ENCODE peak calls at places on chromosomes 11 and 22, in eight cellular contexts. C, O, F, I, H, B, Q and X are unnamed samples.

GRCh38 chr11:118343981-118344521 is at the start of gene CD3G:
- DNase-seq in C (no peak), O (no peak), F (no peak), I (no peak), H (no peak), B (peak; percentile 56), Q (no peak), X (no peak)

GRCh38 chr11:20458905-20459632 is 71.6 kb downstream of the PRMT3 start:
- DNase-seq in C (no peak), O (no peak), F (no peak), I (no peak), H (no peak), B (no peak), Q (no peak), X (peak; percentile 73)

GRCh38 chr11:117794772-117795629 is 2.0 kb downstream of the DSCAML1 start:
- DNase-seq in C (no peak), O (no peak), F (no peak), I (no peak), H (no peak), B (no peak), Q (peak; percentile 63), X (peak; percentile 26)

GRCh38 chr11:33769542-33769941 is 4.8 kb downstream of the FBXO3 start:
- DNase-seq in C (no peak), O (no peak), F (no peak), I (no peak), H (no peak), B (no peak), Q (no peak), X (peak; percentile 49)

GRCh38 chr11:103648670-103649400 is 387.6 kb upstream of the DDI1 start:
- DNase-seq in C (no peak), O (no peak), F (no peak), I (no peak), H (no peak), B (no peak), Q (no peak), X (no peak)

GRCh38 chr22:20283674-20284066 is 15.6 kb upstream of the RTN4R start:
- DNase-seq in C (no peak), O (no peak), F (no peak), I (no peak), H (no peak), B (no peak), Q (no peak), X (no peak)

GRCh38 chr11:76604081-76604601 is 66.4 kb downstream of the LRRC32 start:
- DNase-seq in C (no peak), O (no peak), F (no peak), I (no peak), H (peak; percentile 86), B (no peak), Q (no peak), X (no peak)

GRCh38 chr11:119797137-119797611 is 68.2 kb upstream of the NECTIN1 start:
- DNase-seq in C (no peak), O (no peak), F (no peak), I (no peak), H (no peak), B (no peak), Q (no peak), X (no peak)

GRCh38 chr11:106875013-106875412 is 143.3 kb downstream of the GUCY1A2 start:
- DNase-seq in C (no peak), O (no peak), F (no peak), I (no peak), H (no peak), B (no peak), Q (no peak), X (no peak)

GRCh38 chr11:81470446-81470845 is 1263.2 kb downstream of the FAM181B start:
- DNase-seq in C (peak; percentile 11), O (no peak), F (no peak), I (no peak), H (no peak), B (no peak), Q (no peak), X (peak; percentile 1)

GRCh38 chr22:41925783-41926460 is 684 bp downstream of the TNFRSF13C start:
- DNase-seq in C (peak; percentile 56), O (no peak), F (peak; percentile 26), I (peak; percentile 64), H (peak; percentile 91), B (peak; percentile 75), Q (no peak), X (peak; percentile 79)

GRCh38 chr22:28440517-28441366 is 238.9 kb downstream of the TTC28 start:
- DNase-seq in C (no peak), O (no peak), F (no peak), I (no peak), H (no peak), B (no peak), Q (peak; percentile 7), X (no peak)

GRCh38 chr11:82547163-82547560 is 186.5 kb downstream of the FAM181B start:
- DNase-seq in C (no peak), O (no peak), F (no peak), I (no peak), H (no peak), B (no peak), Q (no peak), X (no peak)

GRCh38 chr11:120601566-120601965 is 90.0 kb downstream of the GRIK4 start:
- DNase-seq in C (no peak), O (no peak), F (no peak), I (no peak), H (no peak), B (no peak), Q (no peak), X (no peak)

GRCh38 chr11:95135155-95135554 is 45.5 kb downstream of the ENDOD1 start:
- DNase-seq in C (no peak), O (no peak), F (no peak), I (no peak), H (no peak), B (no peak), Q (no peak), X (no peak)

GRCh38 chr22:31241936-31242335 is 29.8 kb downstream of the LIMK2 start:
- DNase-seq in C (no peak), O (no peak), F (no peak), I (no peak), H (no peak), B (no peak), Q (no peak), X (no peak)

GRCh38 chr11:118295834-118296454 is 8.6 kb upstream of the CD3E start:
- DNase-seq in C (peak; percentile 50), O (no peak), F (no peak), I (no peak), H (no peak), B (no peak), Q (no peak), X (peak; percentile 38)

GRCh38 chr11:126163779-126164178 is 47.7 kb downstream of the RPUSD4 start:
- DNase-seq in C (no peak), O (no peak), F (no peak), I (no peak), H (no peak), B (no peak), Q (no peak), X (peak; percentile 48)

GRCh38 chr11:75663808-75664207 is 5.0 kb downstream of the MAP6 start:
- DNase-seq in C (no peak), O (no peak), F (no peak), I (no peak), H (no peak), B (no peak), Q (no peak), X (peak; percentile 52)

GRCh38 chr22:30863161-30863833 is 105.3 kb downstream of the MORC2 start:
- DNase-seq in C (no peak), O (peak; percentile 52), F (no peak), I (no peak), H (peak; percentile 76), B (no peak), Q (no peak), X (peak; percentile 96)

GRCh38 chr11:2186669-2187266 is 15.2 kb upstream of the TH start:
- DNase-seq in C (no peak), O (no peak), F (peak; percentile 45), I (no peak), H (no peak), B (no peak), Q (no peak), X (peak; percentile 52)

GRCh38 chr11:71086687-71087258 is 165.6 kb downstream of the SHANK2 start:
- DNase-seq in C (no peak), O (no peak), F (peak; percentile 61), I (no peak), H (no peak), B (no peak), Q (no peak), X (peak; percentile 67)

GRCh38 chr22:29030618-29031235 is 30.9 kb downstream of the C22orf31 start:
- DNase-seq in C (peak; percentile 86), O (peak; percentile 88), F (no peak), I (no peak), H (no peak), B (no peak), Q (no peak), X (no peak)

GRCh38 chr11:90774727-90775572 is 552.1 kb upstream of the CHORDC1 start:
- DNase-seq in C (no peak), O (no peak), F (no peak), I (no peak), H (no peak), B (no peak), Q (no peak), X (peak; percentile 85)

GRCh38 chr11:74050465-74050864 is 41.6 kb upstream of the UCP3 start:
- DNase-seq in C (no peak), O (no peak), F (no peak), I (no peak), H (no peak), B (no peak), Q (no peak), X (no peak)

GRCh38 chr11:75142714-75143419 is 8.0 kb upstream of the SLCO2B1 start:
- DNase-seq in C (peak; percentile 76), O (peak; percentile 85), F (peak; percentile 3), I (peak; percentile 26), H (peak; percentile 93), B (peak; percentile 43), Q (no peak), X (peak; percentile 12)

GRCh38 chr11:113874920-113875413 is 405 bp downstream of the USP28 start:
- DNase-seq in C (no peak), O (peak; percentile 67), F (no peak), I (peak; percentile 31), H (no peak), B (no peak), Q (no peak), X (no peak)

GRCh38 chr22:17816649-17817048 is 42.4 kb upstream of the BID start:
- DNase-seq in C (no peak), O (no peak), F (no peak), I (no peak), H (no peak), B (no peak), Q (no peak), X (no peak)

GRCh38 chr11:35823742-35824298 is 120.0 kb upstream of the LDLRAD3 start:
- DNase-seq in C (no peak), O (no peak), F (no peak), I (no peak), H (no peak), B (no peak), Q (no peak), X (no peak)

GRCh38 chr22:27809700-27810365 is 8.3 kb upstream of the MN1 start:
- DNase-seq in C (no peak), O (no peak), F (no peak), I (no peak), H (no peak), B (no peak), Q (no peak), X (no peak)

GRCh38 chr11:59616396-59616982 is 915 bp upstream of the OSBP start:
- DNase-seq in C (no peak), O (no peak), F (no peak), I (no peak), H (no peak), B (peak; percentile 94), Q (no peak), X (no peak)